ENCODE peak calls at places on chromosomes 3 and 15, in eight cellular contexts. M is AG09319, A is hepatocyte, D is fibroblast of gingiva, F is nephron progenitor cell, Z is aorta, I is spleen, T is neural crest cell. Q is an unnamed sample.

GRCh38 chr3:179107617-179108016 is 36.0 kb upstream of the ZMAT3 start:
- DNase-seq in M (no peak), A (no peak), D (no peak), F (no peak), Z (no peak), I (no peak), T (no peak), Q (no peak)

GRCh38 chr3:9499455-9500107 is 54.0 kb downstream of the LHFPL4 start:
- DNase-seq in M (no peak), A (no peak), D (no peak), F (no peak), Z (no peak), I (no peak), T (no peak), Q (no peak)

GRCh38 chr3:149727676-149728075 is 24.6 kb downstream of the COMMD2 start:
- DNase-seq in M (no peak), A (no peak), D (no peak), F (no peak), Z (no peak), I (no peak), T (no peak), Q (no peak)

GRCh38 chr3:16423947-16424673 is 89.4 kb downstream of the RFTN1 start:
- DNase-seq in M (no peak), A (no peak), D (no peak), F (no peak), Z (no peak), I (no peak), T (no peak), Q (no peak)

GRCh38 chr15:43954181-43954621 is 127.4 kb downstream of the WDR76 start:
- DNase-seq in M (no peak), A (no peak), D (no peak), F (no peak), Z (no peak), I (no peak), T (no peak), Q (no peak)

GRCh38 chr3:168071971-168072645 is 23.6 kb downstream of the GOLIM4 start:
- DNase-seq in M (no peak), A (no peak), D (peak; percentile 18), F (no peak), Z (no peak), I (no peak), T (no peak), Q (no peak)

GRCh38 chr3:44529927-44530326 is 25.1 kb upstream of the ZKSCAN7 start:
- DNase-seq in M (no peak), A (no peak), D (no peak), F (no peak), Z (no peak), I (no peak), T (no peak), Q (no peak)

GRCh38 chr3:183044547-183045229 is 54.6 kb downstream of the MCCC1 start:
- DNase-seq in M (no peak), A (no peak), D (no peak), F (no peak), Z (no peak), I (no peak), T (no peak), Q (no peak)

GRCh38 chr3:112115161-112115739 is 17.8 kb downstream of the GCSAM start:
- DNase-seq in M (no peak), A (no peak), D (no peak), F (no peak), Z (no peak), I (no peak), T (no peak), Q (no peak)

GRCh38 chr3:125416235-125416634 is 41.1 kb upstream of the ZNF148 start:
- DNase-seq in M (no peak), A (no peak), D (no peak), F (no peak), Z (no peak), I (no peak), T (no peak), Q (no peak)

GRCh38 chr15:65806387-65806786 is 14.3 kb upstream of the DENND4A start:
- DNase-seq in M (no peak), A (no peak), D (no peak), F (no peak), Z (no peak), I (no peak), T (no peak), Q (no peak)

GRCh38 chr3:47365213-47366153 is 15.3 kb upstream of the PTPN23 start:
- DNase-seq in M (no peak), A (no peak), D (peak; percentile 76), F (no peak), Z (no peak), I (no peak), T (no peak), Q (no peak)

GRCh38 chr3:112623213-112623612 is 17.7 kb downstream of the CCDC80 start:
- DNase-seq in M (no peak), A (no peak), D (no peak), F (no peak), Z (no peak), I (no peak), T (no peak), Q (no peak)

GRCh38 chr3:105951043-105951442 is 82.2 kb upstream of the CBLB start:
- DNase-seq in M (no peak), A (no peak), D (no peak), F (no peak), Z (no peak), I (no peak), T (no peak), Q (no peak)

GRCh38 chr3:162489853-162490252 is 993.2 kb downstream of the OTOL1 start:
- DNase-seq in M (no peak), A (no peak), D (no peak), F (no peak), Z (no peak), I (no peak), T (no peak), Q (no peak)

GRCh38 chr3:182947892-182948291 is 32.4 kb downstream of the DCUN1D1 start:
- DNase-seq in M (no peak), A (no peak), D (no peak), F (no peak), Z (no peak), I (no peak), T (no peak), Q (no peak)

GRCh38 chr3:50627407-50628051 is 10.6 kb downstream of the MAPKAPK3 start:
- DNase-seq in M (no peak), A (no peak), D (peak; percentile 66), F (no peak), Z (no peak), I (no peak), T (no peak), Q (no peak)

GRCh38 chr3:122299222-122299621 is 25.8 kb upstream of the CSTA start:
- DNase-seq in M (no peak), A (no peak), D (no peak), F (no peak), Z (no peak), I (no peak), T (no peak), Q (no peak)

GRCh38 chr15:64571857-64572291 is 111.5 kb downstream of the ZNF609 start:
- DNase-seq in M (no peak), A (no peak), D (no peak), F (no peak), Z (no peak), I (no peak), T (no peak), Q (no peak)

GRCh38 chr3:113223831-113224240 is 12.5 kb downstream of the BOC start:
- DNase-seq in M (no peak), A (no peak), D (no peak), F (no peak), Z (no peak), I (peak; percentile 79), T (no peak), Q (no peak)

GRCh38 chr15:49620174-49620573 is 444 bp downstream of the FAM227B start:
- DNase-seq in M (no peak), A (no peak), D (peak; percentile 58), F (no peak), Z (no peak), I (no peak), T (no peak), Q (no peak)

GRCh38 chr15:65092911-65093792 is 16.6 kb downstream of the KBTBD13 start:
- DNase-seq in M (no peak), A (no peak), D (no peak), F (no peak), Z (peak; percentile 79), I (no peak), T (no peak), Q (no peak)

GRCh38 chr3:133753779-133754164 is 7.6 kb downstream of the TF start:
- DNase-seq in M (no peak), A (no peak), D (no peak), F (no peak), Z (no peak), I (no peak), T (no peak), Q (no peak)

GRCh38 chr3:36317915-36318314 is 62.4 kb upstream of the STAC start:
- DNase-seq in M (no peak), A (no peak), D (no peak), F (no peak), Z (no peak), I (no peak), T (no peak), Q (no peak)

GRCh38 chr3:20422391-20422790 is 236.4 kb upstream of the SGO1 start:
- DNase-seq in M (no peak), A (no peak), D (no peak), F (no peak), Z (no peak), I (no peak), T (no peak), Q (no peak)

GRCh38 chr3:150129181-150129580 is 158.5 kb upstream of the PFN2 start:
- DNase-seq in M (no peak), A (no peak), D (no peak), F (no peak), Z (no peak), I (no peak), T (no peak), Q (no peak)

GRCh38 chr3:187264946-187265345 is 26.6 kb downstream of the MASP1 start:
- DNase-seq in M (no peak), A (no peak), D (peak; percentile 7), F (no peak), Z (no peak), I (no peak), T (no peak), Q (no peak)

GRCh38 chr3:104715972-104716371 is 650.7 kb upstream of the ALCAM start:
- DNase-seq in M (no peak), A (no peak), D (no peak), F (no peak), Z (no peak), I (no peak), T (no peak), Q (no peak)

GRCh38 chr3:167883452-167883851 is 147.9 kb downstream of the SERPINI1 start:
- DNase-seq in M (no peak), A (no peak), D (no peak), F (no peak), Z (no peak), I (no peak), T (no peak), Q (no peak)

GRCh38 chr15:71425388-71425787 is 310.1 kb downstream of the THSD4 start:
- DNase-seq in M (no peak), A (no peak), D (peak; percentile 0), F (no peak), Z (no peak), I (no peak), T (no peak), Q (no peak)

GRCh38 chr15:45630958-45631691 is 3.7 kb upstream of the SQOR start:
- DNase-seq in M (peak; percentile 80), A (peak; percentile 19), D (peak; percentile 88), F (no peak), Z (no peak), I (no peak), T (no peak), Q (no peak)

GRCh38 chr3:136311971-136312370 is 61.8 kb downstream of the PCCB start:
- DNase-seq in M (no peak), A (no peak), D (no peak), F (no peak), Z (no peak), I (no peak), T (no peak), Q (no peak)